ENCODE peak calls at places on chromosome 7, in six cellular contexts. M is fibroblast of lung, H is IMR-90, F is PC-9, R is MM.1S, V is HCT116. N is an unnamed sample.

GRCh38 chr7:42753322-42753721 is 158.5 kb downstream of the C7orf25 start:
- DNase-seq in H (no peak), R (no peak), F (no peak), M (no peak), V (no peak), N (no peak)

GRCh38 chr7:151789380-151789947 is 87.5 kb downstream of the PRKAG2 start:
- DNase-seq in V (no peak), M (no peak), H (no peak), R (no peak), F (no peak), N (no peak)

GRCh38 chr7:98458090-98458875 is 57.4 kb upstream of the BAIAP2L1 start:
- DNase-seq in R (no peak), M (no peak), V (no peak), F (no peak), H (no peak), N (no peak)

GRCh38 chr7:70615066-70615465 is 516.9 kb upstream of the GALNT17 start:
- DNase-seq in F (no peak), H (no peak), V (no peak), R (no peak), M (no peak), N (no peak)

GRCh38 chr7:148772297-148773089 is 73.8 kb downstream of the CUL1 start:
- DNase-seq in V (peak; percentile 82), H (peak; percentile 98), R (peak; percentile 68), F (peak; percentile 73), M (peak; percentile 94), N (peak; percentile 91)

GRCh38 chr7:39181398-39181797 is 203.7 kb downstream of the POU6F2 start:
- DNase-seq in V (no peak), R (no peak), F (no peak), M (no peak), H (no peak), N (no peak)

GRCh38 chr7:10939237-10939910 is 34.3 kb upstream of the PHF14 start:
- DNase-seq in F (no peak), V (no peak), R (no peak), H (no peak), M (no peak), N (no peak)

GRCh38 chr7:11831727-11832495 is at the start of gene THSD7A:
- DNase-seq in F (peak; percentile 68), M (peak; percentile 66), V (no peak), R (peak; percentile 51), H (peak; percentile 13), N (peak; percentile 48)

GRCh38 chr7:29237483-29237882 is 42.9 kb downstream of the CHN2 start:
- DNase-seq in V (no peak), F (no peak), R (no peak), M (no peak), H (no peak), N (no peak)

GRCh38 chr7:16669581-16669980 is 23.6 kb downstream of the BZW2 start:
- DNase-seq in V (no peak), H (peak; percentile 62), M (peak; percentile 84), R (no peak), F (no peak), N (peak; percentile 84)

GRCh38 chr7:85908051-85908450 is 721.2 kb upstream of the SEMA3D start:
- DNase-seq in V (no peak), H (no peak), R (no peak), M (no peak), F (no peak), N (no peak)

GRCh38 chr7:158953912-158954311 is 97.6 kb downstream of the DYNC2I1 start:
- DNase-seq in R (no peak), M (no peak), H (no peak), V (no peak), F (no peak), N (no peak)

GRCh38 chr7:32204361-32205018 is 134.3 kb upstream of the PDE1C start:
- DNase-seq in M (peak; percentile 84), F (peak; percentile 37), R (peak; percentile 74), H (peak; percentile 77), V (peak; percentile 65), N (peak; percentile 75)

GRCh38 chr7:138125598-138126111 is 49.4 kb downstream of the AKR1D1 start:
- DNase-seq in V (no peak), F (no peak), H (peak; percentile 6), M (peak; percentile 74), R (no peak), N (peak; percentile 66)

GRCh38 chr7:43735802-43736603 is 6.7 kb upstream of the COA1 start:
- DNase-seq in H (peak; percentile 37), M (peak; percentile 47), R (no peak), F (no peak), V (no peak), N (peak; percentile 32)

GRCh38 chr7:30717181-30717580 is 34.8 kb upstream of the INMT start:
- DNase-seq in R (no peak), H (no peak), F (peak; percentile 25), M (no peak), V (peak; percentile 37), N (no peak)

GRCh38 chr7:33107136-33108066 is 1.8 kb downstream of the RP9 start:
- DNase-seq in F (peak; percentile 23), R (peak; percentile 60), H (peak; percentile 67), V (no peak), M (peak; percentile 42), N (peak; percentile 22)

GRCh38 chr7:112500619-112501018 is 19.8 kb downstream of the LSMEM1 start:
- DNase-seq in V (no peak), H (no peak), R (no peak), F (no peak), M (no peak), N (no peak)
- TF ChIP-seq CTCF in V (no peak), H (no peak), R (no peak), F (no peak), M (no peak), N (peak; percentile 3)

GRCh38 chr7:140404565-140405080 is 765 bp downstream of the RAB19 start:
- DNase-seq in R (no peak), H (no peak), F (no peak), M (peak; percentile 18), V (no peak), N (peak; percentile 5)

GRCh38 chr7:140398821-140399220 is 491 bp upstream of the SLC37A3 start:
- DNase-seq in F (no peak), M (no peak), V (no peak), H (no peak), R (no peak), N (no peak)

GRCh38 chr7:140402178-140402835 is 1.6 kb upstream of the RAB19 start:
- DNase-seq in F (no peak), H (peak; percentile 76), V (no peak), M (peak; percentile 72), R (no peak), N (peak; percentile 65)

GRCh38 chr7:140400381-140400780 is 2.1 kb upstream of the SLC37A3 start:
- DNase-seq in M (no peak), R (no peak), V (no peak), F (no peak), H (no peak), N (no peak)

DNA sequence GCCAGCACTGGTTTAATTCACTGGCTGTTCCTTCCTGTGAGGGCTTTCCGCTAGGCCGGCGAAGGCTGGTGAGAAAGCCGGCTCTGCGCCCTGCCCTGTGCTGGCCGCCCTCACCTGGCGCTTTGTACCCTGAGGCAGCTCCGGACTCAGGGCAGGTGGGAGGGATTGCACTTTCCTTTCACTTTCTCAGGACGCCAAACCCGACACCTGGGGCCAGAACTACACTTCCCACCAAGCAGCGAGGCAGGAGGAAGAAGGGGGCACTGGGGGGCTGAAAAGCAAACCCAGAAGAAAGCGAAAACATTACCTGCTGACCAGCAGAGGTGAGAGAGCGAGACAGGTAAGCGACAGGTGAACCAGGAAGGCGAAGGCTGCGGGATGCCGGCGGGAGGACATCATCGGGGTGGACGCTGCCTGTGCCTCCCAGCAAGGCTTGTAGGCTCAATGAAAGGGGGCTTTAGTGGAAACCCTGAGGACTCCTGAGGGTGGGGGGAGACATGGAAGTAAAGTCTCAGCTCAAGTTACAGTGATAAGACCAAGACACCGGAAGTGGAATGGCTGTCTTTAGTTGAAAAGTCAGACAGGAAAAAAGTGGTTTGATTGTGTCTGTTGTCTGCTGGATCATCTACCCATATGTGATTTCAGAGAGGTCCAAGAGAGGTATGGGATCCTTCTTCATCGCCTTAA is at the start of gene RAB19:
- DNase-seq in F (peak; percentile 74), V (peak; percentile 16), R (peak; percentile 57), M (no peak), H (no peak), N (no peak)
- H3K27ac ChIP-seq in F (no peak within 1 kb of the TSS), V (peak within 1 kb of the TSS; percentile 9), R (no peak within 1 kb of the TSS), M (no peak within 1 kb of the TSS), H (no peak within 1 kb of the TSS), N (no peak within 1 kb of the TSS)

GRCh38 chr7:1532456-1533254 is 2.2 kb downstream of the MAFK start:
- DNase-seq in M (peak; percentile 90), F (peak; percentile 88), R (no peak), V (peak; percentile 43), H (peak; percentile 96), N (peak; percentile 86)
- H4K20me1 ChIP-seq in M (no peaks in the 10 kb centered on the region), F (peaks cover 50% of the 10 kb centered on the region), R (no peaks in the 10 kb centered on the region), V (no peaks in the 10 kb centered on the region), H (peaks cover 36% of the 10 kb centered on the region), N (peaks cover 21% of the 10 kb centered on the region)

GRCh38 chr7:101688183-101688831 is 59.2 kb upstream of the MYL10 start:
- DNase-seq in F (peak; percentile 79), M (peak; percentile 44), R (peak; percentile 77), H (peak; percentile 46), V (peak; percentile 34), N (peak; percentile 15)

GRCh38 chr7:101690061-101690460 is 61.0 kb upstream of the MYL10 start:
- DNase-seq in V (no peak), F (no peak), H (no peak), R (no peak), M (peak; percentile 32), N (no peak)

GRCh38 chr7:101693498-101694091 is 64.5 kb upstream of the MYL10 start:
- DNase-seq in V (no peak), H (no peak), M (no peak), R (no peak), F (no peak), N (no peak)

GRCh38 chr7:101688995-101689907 is 60.2 kb upstream of the MYL10 start:
- DNase-seq in H (no peak), R (no peak), M (no peak), V (no peak), F (no peak), N (no peak)

GRCh38 chr7:101691822-101692384 is 62.8 kb upstream of the MYL10 start:
- DNase-seq in R (no peak), M (no peak), V (no peak), H (no peak), F (no peak), N (no peak)
- TF ChIP-seq CTCF in R (no peak), M (no peak), V (no peak), H (no peak), F (no peak), N (no peak)

DNA sequence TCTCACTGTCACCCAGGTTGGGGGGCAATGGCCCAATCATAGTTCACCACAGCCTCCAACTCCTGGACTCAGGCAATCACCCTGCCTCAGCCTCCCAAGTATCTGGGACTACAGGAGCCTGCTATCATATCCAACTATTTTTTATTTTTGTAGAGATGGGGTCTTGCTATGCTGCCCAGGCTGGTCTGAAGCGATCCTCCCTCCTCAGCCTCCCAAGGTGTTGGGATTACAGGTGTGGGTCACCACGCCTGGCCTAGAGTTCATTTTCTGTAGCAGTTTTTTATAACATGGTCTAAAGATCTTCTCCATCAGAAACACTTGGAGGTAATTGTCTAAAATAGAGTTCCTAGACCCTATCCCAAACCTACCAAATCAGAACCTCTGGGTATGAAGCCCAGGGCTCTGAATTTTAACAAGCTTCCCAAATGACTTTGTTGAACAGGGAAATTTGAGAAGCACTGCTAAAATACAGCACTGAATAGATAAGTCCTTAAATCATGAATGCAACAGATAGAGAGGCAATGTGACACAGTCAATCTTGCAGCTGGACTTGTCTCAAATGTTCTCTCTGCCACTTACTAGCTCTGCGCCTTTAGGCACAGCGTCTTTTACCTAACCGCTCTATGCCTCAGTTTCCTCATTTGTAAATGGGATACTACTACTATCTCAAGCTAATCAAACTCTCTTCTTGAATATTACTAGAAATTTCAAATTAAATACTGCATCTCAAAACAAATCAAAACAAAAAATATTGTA is 63.7 kb downstream of the CYTH3 start:
- DNase-seq in F (no peak), M (no peak), H (no peak), V (no peak), R (no peak), N (no peak)
- H3K27ac ChIP-seq in F (no peak overlapping the region), M (no peak overlapping the region), H (no peak overlapping the region), V (no peak overlapping the region), R (no peak overlapping the region), N (no peak overlapping the region)